ENCODE peak calls at places on chromosomes 16 and 17, in eight cellular contexts. F, C, S, J, B, D, W and K are unnamed samples. For H3K27me3, the result is how much of the 10 kb centered on the place peaks cover.

GRCh38 chr16:83686726-83687125 is 121.1 kb upstream of the HSBP1 start:
- DNase-seq in D (no peak), F (no peak), W (no peak), S (no peak), J (no peak), C (no peak), B (no peak), K (no peak)

GRCh38 chr17:37506678-37507077 is 17.0 kb downstream of the DUSP14 start:
- DNase-seq in B (no peak), W (no peak), F (peak), J (no peak), C (peak), D (no peak), S (no peak), K (peak)

GRCh38 chr16:78244131-78244899 is 144.9 kb downstream of the WWOX start:
- DNase-seq in W (peak), D (no peak), B (no peak), J (no peak), S (no peak), C (no peak), F (no peak), K (no peak)

GRCh38 chr16:3122926-3123570 is 10.7 kb downstream of the ZNF205 start:
- DNase-seq in B (no peak), J (no peak), W (no peak), F (no peak), C (no peak), S (no peak), D (no peak), K (no peak)

GRCh38 chr17:79038545-79039135 is 14.7 kb downstream of the C1QTNF1 start:
- DNase-seq in F (no peak), S (no peak), J (no peak), D (peak), W (no peak), B (peak), C (peak), K (no peak)

GRCh38 chr17:11245187-11245586 is 4.2 kb downstream of the SHISA6 start:
- DNase-seq in B (no peak), J (peak), C (no peak), F (no peak), S (no peak), W (no peak), D (no peak), K (no peak)

GRCh38 chr17:57953219-57953618 is 2.0 kb downstream of the CUEDC1 start:
- DNase-seq in C (no peak), S (no peak), D (no peak), W (no peak), J (no peak), B (no peak), F (no peak), K (no peak)

GRCh38 chr16:12050361-12050760 is 73.8 kb downstream of the SNX29 start:
- DNase-seq in D (no peak), F (no peak), W (no peak), J (no peak), S (no peak), C (no peak), B (peak), K (no peak)

GRCh38 chr17:72121164-72122001 is 563 bp downstream of the SOX9 start:
- DNase-seq in C (peak), D (peak), W (no peak), J (peak), B (peak), F (no peak), S (no peak), K (no peak)

GRCh38 chr17:72470338-72471133 is 349.7 kb downstream of the SOX9 start:
- DNase-seq in W (no peak), D (no peak), B (no peak), S (no peak), C (no peak), F (no peak), J (no peak), K (no peak)

GRCh38 chr16:8931864-8932263 is 31.8 kb downstream of the USP7 start:
- DNase-seq in C (peak), D (peak), W (no peak), B (peak), J (peak), F (peak), S (peak), K (peak)

GRCh38 chr17:61335845-61336655 is 63.6 kb upstream of the TBX2 start:
- DNase-seq in J (no peak), B (no peak), S (no peak), F (no peak), C (peak), W (no peak), D (peak), K (no peak)

GRCh38 chr17:36544049-36544319 is 735 bp upstream of the GGNBP2 start:
- DNase-seq in D (peak), S (no peak), J (peak), F (peak), B (peak), C (no peak), W (no peak), K (peak)

DNA sequence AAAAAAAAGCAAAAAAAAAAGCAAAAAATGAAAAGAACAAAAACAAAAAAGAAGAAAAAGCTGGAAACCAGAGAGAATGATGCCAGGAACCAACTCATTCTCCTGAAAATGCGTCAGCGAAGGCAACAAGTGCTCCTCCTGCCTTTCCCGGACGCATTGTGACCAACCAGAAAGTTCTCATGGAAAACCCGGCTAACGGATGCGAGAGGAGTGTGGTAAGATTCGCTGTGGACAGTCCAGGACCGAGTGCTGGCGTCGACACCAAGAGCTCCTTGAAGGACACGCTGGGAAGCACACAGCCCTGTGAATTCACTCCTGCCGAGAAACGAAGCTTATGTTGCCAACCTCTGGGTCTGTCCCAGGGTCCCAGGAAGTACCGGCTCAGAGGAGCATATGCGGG is 43.4 kb downstream of the METRNL start:
- DNase-seq in W (no peak), B (peak), D (no peak), S (no peak), J (no peak), C (no peak), F (no peak), K (no peak)
- H3K27me3 ChIP-seq in W (under half), B (under half), D (under half), S (under half), J (under half), C (under half), F (half or more), K (under half)

GRCh38 chr16:68417711-68418301 is 30.5 kb downstream of the SMPD3 start:
- DNase-seq in D (no peak), C (no peak), J (peak), B (peak), F (peak), S (peak), W (no peak), K (peak)

GRCh38 chr16:68421076-68421475 is 27.2 kb downstream of the SMPD3 start:
- DNase-seq in J (no peak), C (no peak), W (no peak), F (no peak), S (no peak), B (no peak), D (no peak), K (no peak)

GRCh38 chr16:68422396-68422964 is 25.8 kb downstream of the SMPD3 start:
- DNase-seq in J (no peak), S (no peak), W (no peak), D (no peak), B (no peak), F (no peak), C (no peak), K (no peak)

GRCh38 chr16:68423771-68424170 is 24.5 kb downstream of the SMPD3 start:
- DNase-seq in B (no peak), D (no peak), F (no peak), C (no peak), J (no peak), S (no peak), W (no peak), K (no peak)

DNA sequence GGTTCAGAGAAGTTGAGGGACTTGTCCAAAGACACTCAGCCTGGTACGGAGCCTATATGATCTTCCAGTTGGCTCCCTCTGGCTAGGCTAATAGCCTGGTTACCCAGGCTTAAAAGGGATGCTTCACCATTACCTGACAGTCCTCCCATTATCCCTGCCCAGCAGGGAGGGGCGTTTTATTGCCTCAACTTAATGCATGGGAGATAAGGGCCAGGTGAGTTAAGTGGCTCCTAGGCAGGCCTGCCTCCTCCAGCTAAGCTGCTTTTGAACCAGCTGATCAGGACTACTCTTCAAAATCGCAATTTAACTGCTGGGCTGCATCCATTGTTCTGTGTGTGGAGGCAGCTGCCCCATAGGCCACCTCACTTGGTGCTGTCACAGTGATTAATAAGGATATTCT is 27.9 kb downstream of the SMPD3 start:
- DNase-seq in B (peak), F (no peak), D (no peak), J (no peak), S (no peak), W (no peak), C (no peak), K (no peak)
- H3K27me3 ChIP-seq in B (under half), F (under half), D (under half), J (under half), S (under half), W (under half), C (under half), K (under half)

GRCh38 chr17:17728550-17729251 is 47.4 kb downstream of the RAI1 start:
- DNase-seq in F (no peak), C (no peak), B (peak), J (no peak), W (no peak), S (no peak), D (peak), K (no peak)
- H3K27me3 ChIP-seq in F (under half), C (under half), B (under half), J (under half), W (under half), S (under half), D (under half), K (under half)

GRCh38 chr17:82178499-82179290 is 33.9 kb downstream of the CCDC57 start:
- DNase-seq in C (no peak), B (no peak), S (no peak), W (no peak), F (no peak), D (no peak), J (no peak), K (no peak)
- H3K27me3 ChIP-seq in C (under half), B (under half), S (under half), W (under half), F (under half), D (under half), J (under half), K (under half)

GRCh38 chr17:8122923-8123694 is 797 bp downstream of the HES7 start:
- DNase-seq in F (peak), S (peak), C (peak), J (peak), D (peak), W (no peak), B (no peak), K (peak)
- H3K27me3 ChIP-seq in F (under half), S (under half), C (under half), J (under half), D (under half), W (under half), B (under half), K (under half)

GRCh38 chr17:49928126-49928800 is 40.7 kb upstream of the DLX4 start:
- DNase-seq in S (no peak), J (no peak), B (no peak), D (no peak), W (no peak), C (no peak), F (no peak), K (no peak)
- H3K27me3 ChIP-seq in S (under half), J (under half), B (under half), D (under half), W (under half), C (under half), F (half or more), K (under half)

DNA sequence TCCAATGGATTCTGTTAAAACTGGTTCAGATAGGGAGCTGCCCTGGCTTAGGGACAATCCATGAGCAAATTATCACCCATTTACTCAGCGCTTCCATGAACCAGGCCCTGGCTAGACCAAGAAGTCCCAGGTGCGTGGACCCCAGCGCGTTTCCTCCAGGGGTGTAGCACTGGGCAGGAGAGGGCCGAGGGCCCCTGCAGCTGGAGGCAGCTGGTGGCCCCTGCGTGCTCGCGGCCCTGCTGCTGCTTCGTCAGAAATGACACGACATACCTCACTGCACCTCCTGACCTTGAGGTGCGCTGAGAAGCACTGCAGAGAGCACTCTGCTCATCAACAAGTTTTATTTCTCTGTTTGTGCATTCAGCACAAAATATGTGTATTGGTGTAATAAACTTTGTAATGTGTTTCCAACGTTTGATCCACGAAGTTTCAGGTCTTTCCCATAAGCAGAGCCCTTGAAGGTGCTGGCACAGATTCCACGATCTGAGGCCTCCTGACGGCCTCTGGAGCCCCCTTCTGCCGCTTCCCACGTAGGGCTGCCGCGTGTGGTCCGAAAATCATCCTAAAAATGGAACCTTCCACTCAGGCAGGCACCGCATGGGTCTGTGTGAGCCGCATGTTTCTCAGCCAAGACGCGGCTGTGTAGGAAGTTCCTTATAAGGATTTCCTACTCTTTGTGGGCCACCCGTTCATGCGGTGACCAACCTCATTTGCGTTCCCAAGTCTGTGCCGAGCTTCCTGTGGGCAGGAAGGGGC is 50.8 kb upstream of the ZCCHC14 start:
- DNase-seq in S (no peak), D (no peak), C (no peak), B (no peak), W (no peak), J (no peak), F (no peak), K (no peak)
- H3K27me3 ChIP-seq in S (under half), D (under half), C (under half), B (under half), W (under half), J (under half), F (half or more), K (under half)

DNA sequence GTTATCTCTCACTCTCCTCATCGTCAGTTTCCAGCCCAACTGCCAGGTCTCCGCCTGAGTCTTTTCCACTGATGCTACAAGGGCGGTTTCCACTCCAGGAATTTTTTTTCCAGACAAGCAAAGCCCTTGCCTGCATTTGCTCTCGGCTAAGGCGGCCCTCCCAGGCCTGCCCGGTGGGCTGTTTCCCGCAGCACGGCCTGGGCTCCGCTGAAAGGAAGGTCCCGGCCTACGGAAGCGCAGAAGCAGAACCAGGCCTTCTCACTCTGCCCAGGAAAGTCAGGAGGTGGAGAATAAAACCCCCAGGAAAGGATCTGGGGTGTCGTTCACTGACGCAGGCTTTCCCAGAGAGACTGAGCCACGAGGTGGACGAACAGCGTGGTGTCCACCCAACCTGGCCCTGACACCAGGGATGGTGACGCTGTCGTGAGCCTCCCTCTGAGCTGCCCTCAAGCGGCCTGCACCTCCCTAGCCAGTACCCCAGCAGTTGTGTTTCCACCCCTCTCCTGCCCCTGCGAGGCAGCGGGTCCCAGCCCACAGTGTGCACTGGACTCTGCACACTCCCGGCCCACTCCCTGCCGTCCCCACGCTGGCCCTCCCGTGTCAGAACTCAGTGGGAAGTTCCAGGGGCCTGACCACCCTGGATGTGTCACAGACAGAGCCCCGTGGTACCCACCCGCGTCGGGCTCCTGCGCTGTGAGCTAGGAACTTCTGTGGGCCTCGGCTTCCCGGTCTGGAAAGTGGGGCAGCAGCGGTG is 39.9 kb downstream of the CBFA2T3 start:
- DNase-seq in F (no peak), S (no peak), D (peak), B (no peak), J (no peak), C (no peak), W (no peak), K (no peak)
- H3K27me3 ChIP-seq in F (under half), S (under half), D (under half), B (under half), J (under half), C (under half), W (under half), K (under half)

GRCh38 chr17:28996554-28997096 is 9.2 kb downstream of the SEZ6 start:
- DNase-seq in W (no peak), D (no peak), J (no peak), C (no peak), S (no peak), F (no peak), B (no peak), K (no peak)

GRCh38 chr17:28993013-28993600 is 12.7 kb downstream of the SEZ6 start:
- DNase-seq in J (no peak), W (no peak), D (no peak), F (no peak), S (no peak), B (no peak), C (no peak), K (no peak)

GRCh38 chr17:28993645-28994426 is 12.0 kb downstream of the SEZ6 start:
- DNase-seq in B (no peak), D (no peak), S (no peak), F (no peak), J (no peak), C (no peak), W (no peak), K (no peak)

GRCh38 chr17:28999216-28999615 is 6.6 kb downstream of the SEZ6 start:
- DNase-seq in J (no peak), W (no peak), B (no peak), D (no peak), S (no peak), F (no peak), C (no peak), K (no peak)

DNA sequence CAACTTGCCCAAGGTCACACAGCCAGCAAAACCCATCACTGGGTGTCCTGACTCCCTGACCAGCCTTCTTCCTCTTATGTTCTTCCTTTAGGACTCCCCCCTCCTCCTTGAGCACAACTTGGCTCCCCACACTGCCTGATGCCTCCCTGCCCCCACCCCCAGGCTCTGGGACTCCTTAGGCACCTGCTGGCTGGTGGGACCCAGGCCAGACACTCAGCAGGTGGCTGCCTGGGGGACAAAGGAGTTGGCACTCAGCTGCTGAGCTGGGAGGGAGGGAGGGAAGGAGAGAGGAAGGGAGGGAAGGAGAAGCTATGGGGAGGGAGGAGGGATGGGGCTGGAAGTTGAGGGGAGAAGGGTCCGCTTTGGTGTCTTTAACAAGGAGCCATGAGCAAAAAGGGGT is 8.0 kb downstream of the SEZ6 start:
- DNase-seq in B (no peak), S (no peak), C (no peak), D (peak), F (no peak), J (no peak), W (no peak), K (no peak)
- H3K27me3 ChIP-seq in B (under half), S (under half), C (under half), D (under half), F (under half), J (under half), W (under half), K (under half)